ENCODE peak calls at places on chromosomes 2 and 18, in seven cellular contexts. K is left cardiac atrium, Y is B cell, I is NCI-H1694, D is endodermal cell, O is lung microvascular endothelial cell, N is amniotic stem cell. X is an unnamed sample.

GRCh38 chr18:49015886-49016647 is 65.3 kb upstream of the SMAD7 start:
- DNase-seq in Y (no peak), O (no peak), N (no peak), K (no peak), D (peak), I (no peak), X (no peak)

GRCh38 chr2:62660582-62661262 is 44.8 kb upstream of the EHBP1 start:
- DNase-seq in K (no peak), N (peak), Y (no peak), I (no peak), D (no peak), O (no peak), X (no peak)

GRCh38 chr18:7567487-7568425 is 640 bp downstream of the PTPRM start:
- DNase-seq in O (peak), D (peak), I (no peak), Y (peak), N (no peak), K (peak), X (peak)

GRCh38 chr2:241417626-241418025 is 61.5 kb downstream of the FARP2 start:
- DNase-seq in I (peak), Y (no peak), D (no peak), O (no peak), K (no peak), N (no peak), X (no peak)

GRCh38 chr18:48953096-48953706 is 2.4 kb upstream of the SMAD7 start:
- DNase-seq in I (no peak), K (no peak), D (no peak), N (no peak), Y (no peak), O (peak), X (no peak)

GRCh38 chr2:180599804-180600203 is 380.6 kb upstream of the UBE2E3 start:
- DNase-seq in K (no peak), I (no peak), D (no peak), O (no peak), Y (no peak), N (no peak), X (no peak)

GRCh38 chr2:69386376-69386775 is 651 bp downstream of the GFPT1 start:
- DNase-seq in K (no peak), O (no peak), Y (no peak), N (no peak), I (no peak), D (no peak), X (no peak)

GRCh38 chr2:47521666-47522285 is 118.8 kb downstream of the MSH2 start:
- DNase-seq in K (no peak), I (no peak), N (no peak), D (no peak), O (no peak), Y (no peak), X (no peak)

GRCh38 chr2:235238537-235238936 is 255.3 kb upstream of the AGAP1 start:
- DNase-seq in N (no peak), O (no peak), Y (no peak), K (peak), D (no peak), I (peak), X (no peak)

GRCh38 chr2:119766944-119767343 is 7.2 kb downstream of the PTPN4 start:
- DNase-seq in O (no peak), I (no peak), K (no peak), D (no peak), N (no peak), Y (no peak), X (no peak)

GRCh38 chr2:190984595-190984994 is 29.4 kb downstream of the STAT1 start:
- DNase-seq in O (no peak), I (no peak), Y (no peak), K (no peak), N (no peak), D (no peak), X (no peak)

GRCh38 chr2:105328281-105329196 is 996 bp downstream of the TGFBRAP1 start:
- DNase-seq in K (peak), I (no peak), O (peak), Y (peak), N (no peak), D (peak), X (no peak)

GRCh38 chr2:76813084-76813483 is 709.1 kb downstream of the LRRTM4 start:
- DNase-seq in K (no peak), Y (no peak), I (no peak), O (no peak), N (no peak), D (no peak), X (no peak)

GRCh38 chr2:100422320-100422719 is 4.9 kb upstream of the CHST10 start:
- DNase-seq in I (peak), D (peak), N (no peak), Y (no peak), O (peak), K (no peak), X (no peak)

GRCh38 chr2:76197842-76198448 is 487.2 kb upstream of the GCFC2 start:
- DNase-seq in N (peak), O (peak), Y (peak), K (peak), D (peak), I (peak), X (peak)

GRCh38 chr2:151197184-151198070 is 64.2 kb downstream of the RBM43 start:
- DNase-seq in O (no peak), I (no peak), K (no peak), D (no peak), Y (no peak), N (no peak), X (no peak)

GRCh38 chr18:37235583-37235982 is 330.0 kb downstream of the CELF4 start:
- DNase-seq in O (no peak), N (no peak), K (no peak), D (no peak), Y (no peak), I (no peak), X (no peak)

GRCh38 chr2:155733091-155733870 is 599.2 kb downstream of the NR4A2 start:
- DNase-seq in I (peak), Y (no peak), D (peak), N (no peak), K (no peak), O (no peak), X (no peak)

GRCh38 chr2:42498482-42498881 is 4.7 kb upstream of the KCNG3 start:
- DNase-seq in K (no peak), N (no peak), Y (no peak), I (no peak), O (no peak), D (no peak), X (no peak)

GRCh38 chr2:134120718-134121630 is 132.9 kb upstream of the MGAT5 start:
- DNase-seq in O (peak), K (peak), D (peak), Y (peak), I (no peak), N (peak), X (peak)

GRCh38 chr2:196242131-196242620 is 70.8 kb upstream of the STK17B start:
- DNase-seq in D (no peak), Y (peak), O (no peak), K (no peak), I (no peak), N (no peak), X (no peak)

GRCh38 chr2:71948781-71949536 is 198.7 kb downstream of the CYP26B1 start:
- DNase-seq in N (no peak), D (peak), I (no peak), O (no peak), K (no peak), Y (no peak), X (no peak)

GRCh38 chr2:776517-776916 is 99.3 kb upstream of the TMEM18 start:
- DNase-seq in O (no peak), D (no peak), N (no peak), Y (no peak), I (no peak), K (no peak), X (no peak)

GRCh38 chr2:202425036-202425435 is 48.9 kb downstream of the BMPR2 start:
- DNase-seq in I (no peak), O (no peak), K (no peak), Y (no peak), N (no peak), D (no peak), X (no peak)

GRCh38 chr2:70663411-70663810 is 104.6 kb downstream of the ADD2 start:
- DNase-seq in Y (no peak), I (no peak), D (peak), O (no peak), K (no peak), N (no peak), X (no peak)

GRCh38 chr2:28608829-28609400 is 113.1 kb downstream of the PLB1 start:
- DNase-seq in I (no peak), N (no peak), Y (no peak), K (peak), D (no peak), O (no peak), X (no peak)

GRCh38 chr2:64876137-64876647 is 113.0 kb upstream of the SLC1A4 start:
- DNase-seq in O (peak), Y (no peak), K (peak), I (peak), D (peak), N (peak), X (peak)

GRCh38 chr2:203869610-203870042 is 2.1 kb downstream of the CTLA4 start:
- DNase-seq in D (no peak), N (no peak), K (no peak), O (peak), Y (no peak), I (no peak), X (no peak)

GRCh38 chr2:73301636-73302035 is 8.3 kb upstream of the EGR4 start:
- DNase-seq in K (no peak), D (no peak), I (no peak), Y (no peak), O (no peak), N (no peak), X (no peak)

GRCh38 chr2:109318150-109318948 is 189.3 kb downstream of the SH3RF3 start:
- DNase-seq in I (peak), N (peak), D (no peak), O (no peak), K (peak), Y (no peak), X (peak)